ENCODE peak calls at places on chromosomes 3 and 15, in four cellular contexts. One of them, this sample, is unnamed.

GRCh38 chr3:181316481-181316880 is 326.9 kb upstream of the DNAJC19 start:
- DNase-seq in myocyte: peak
- DNase-seq in cardiac fibroblast: peak
- DNase-seq in Right ventricle myocardium superior: no peak
- DNase-seq in this sample: no peak

GRCh38 chr3:44104668-44105321 is 136.9 kb upstream of the TOPAZ1 start:
- DNase-seq in myocyte: peak
- DNase-seq in cardiac fibroblast: peak
- DNase-seq in Right ventricle myocardium superior: no peak
- DNase-seq in this sample: no peak

GRCh38 chr3:52231502-52232278 is 6.2 kb upstream of the TLR9 start:
- DNase-seq in myocyte: peak
- DNase-seq in cardiac fibroblast: peak
- DNase-seq in Right ventricle myocardium superior: peak
- DNase-seq in this sample: peak

GRCh38 chr3:144032531-144033234 is 61.1 kb downstream of the DIPK2A start:
- DNase-seq in myocyte: no peak
- DNase-seq in cardiac fibroblast: no peak
- DNase-seq in Right ventricle myocardium superior: no peak
- DNase-seq in this sample: no peak

GRCh38 chr3:122977645-122978466 is 49.7 kb downstream of the SEMA5B start:
- DNase-seq in myocyte: peak
- DNase-seq in cardiac fibroblast: peak
- DNase-seq in Right ventricle myocardium superior: peak
- DNase-seq in this sample: no peak

GRCh38 chr3:114435733-114436132 is 141.9 kb downstream of the TIGIT start:
- DNase-seq in myocyte: no peak
- DNase-seq in cardiac fibroblast: no peak
- DNase-seq in Right ventricle myocardium superior: no peak
- DNase-seq in this sample: no peak

GRCh38 chr3:81218023-81218422 is 543.4 kb downstream of the GBE1 start:
- DNase-seq in myocyte: no peak
- DNase-seq in cardiac fibroblast: peak
- DNase-seq in Right ventricle myocardium superior: no peak
- DNase-seq in this sample: no peak

GRCh38 chr3:134446800-134447199 is 39.0 kb downstream of the ANAPC13 start:
- DNase-seq in myocyte: peak
- DNase-seq in cardiac fibroblast: peak
- DNase-seq in Right ventricle myocardium superior: no peak
- DNase-seq in this sample: no peak

GRCh38 chr3:82672966-82673365 is 911.5 kb upstream of the GBE1 start:
- DNase-seq in myocyte: no peak
- DNase-seq in cardiac fibroblast: no peak
- DNase-seq in Right ventricle myocardium superior: no peak
- DNase-seq in this sample: no peak

GRCh38 chr15:46848704-46849103 is 868.6 kb upstream of the SEMA6D start:
- DNase-seq in myocyte: no peak
- DNase-seq in cardiac fibroblast: peak
- DNase-seq in Right ventricle myocardium superior: no peak
- DNase-seq in this sample: no peak

GRCh38 chr3:45689787-45690145 is 570 bp downstream of the SACM1L start:
- DNase-seq in myocyte: no peak
- DNase-seq in cardiac fibroblast: no peak
- DNase-seq in Right ventricle myocardium superior: no peak
- DNase-seq in this sample: no peak

GRCh38 chr3:174431717-174432116 is 427.4 kb upstream of the NAALADL2 start:
- DNase-seq in myocyte: peak
- DNase-seq in cardiac fibroblast: peak
- DNase-seq in Right ventricle myocardium superior: no peak
- DNase-seq in this sample: no peak

GRCh38 chr3:10299679-10300078 is 6.9 kb upstream of the GHRL start:
- DNase-seq in myocyte: no peak
- DNase-seq in cardiac fibroblast: no peak
- DNase-seq in Right ventricle myocardium superior: no peak
- DNase-seq in this sample: no peak

GRCh38 chr3:143783856-143784370 is 64.4 kb downstream of the SLC9A9 start:
- DNase-seq in myocyte: no peak
- DNase-seq in cardiac fibroblast: no peak
- DNase-seq in Right ventricle myocardium superior: no peak
- DNase-seq in this sample: no peak

GRCh38 chr3:71838406-71838805 is 53.5 kb upstream of the PROK2 start:
- DNase-seq in myocyte: no peak
- DNase-seq in cardiac fibroblast: no peak
- DNase-seq in Right ventricle myocardium superior: no peak
- DNase-seq in this sample: no peak

GRCh38 chr3:73625124-73625665 is 454 bp upstream of the PDZRN3 start:
- DNase-seq in myocyte: peak
- DNase-seq in cardiac fibroblast: peak
- DNase-seq in Right ventricle myocardium superior: peak
- DNase-seq in this sample: no peak

GRCh38 chr3:126216416-126216815 is 36.0 kb upstream of the ALDH1L1 start:
- DNase-seq in myocyte: peak
- DNase-seq in cardiac fibroblast: peak
- DNase-seq in Right ventricle myocardium superior: no peak
- DNase-seq in this sample: no peak

GRCh38 chr3:168794427-168794826 is 698.7 kb upstream of the GOLIM4 start:
- DNase-seq in myocyte: no peak
- DNase-seq in cardiac fibroblast: peak
- DNase-seq in Right ventricle myocardium superior: no peak
- DNase-seq in this sample: no peak

GRCh38 chr15:34679326-34679725 is 75.5 kb downstream of the GJD2 start:
- DNase-seq in myocyte: peak
- DNase-seq in cardiac fibroblast: peak
- DNase-seq in Right ventricle myocardium superior: no peak
- DNase-seq in this sample: no peak

GRCh38 chr3:66442254-66443249 is 58.3 kb downstream of the LRIG1 start:
- DNase-seq in myocyte: no peak
- DNase-seq in cardiac fibroblast: peak
- DNase-seq in Right ventricle myocardium superior: peak
- DNase-seq in this sample: peak

GRCh38 chr3:122102191-122102935 is 47.2 kb downstream of the CD86 start:
- DNase-seq in myocyte: no peak
- DNase-seq in cardiac fibroblast: no peak
- DNase-seq in Right ventricle myocardium superior: no peak
- DNase-seq in this sample: no peak

GRCh38 chr3:186075489-186075888 is 33.4 kb downstream of the ETV5 start:
- DNase-seq in myocyte: no peak
- DNase-seq in cardiac fibroblast: no peak
- DNase-seq in Right ventricle myocardium superior: no peak
- DNase-seq in this sample: no peak

GRCh38 chr3:186896875-186897274 is 33.5 kb upstream of the ST6GAL1 start:
- DNase-seq in myocyte: no peak
- DNase-seq in cardiac fibroblast: no peak
- DNase-seq in Right ventricle myocardium superior: no peak
- DNase-seq in this sample: no peak

GRCh38 chr3:129623447-129624118 is 17.1 kb upstream of the PLXND1 start:
- DNase-seq in myocyte: no peak
- DNase-seq in cardiac fibroblast: peak
- DNase-seq in Right ventricle myocardium superior: peak
- DNase-seq in this sample: peak

GRCh38 chr15:93974804-93975481 is 256.4 kb upstream of the MCTP2 start:
- DNase-seq in myocyte: no peak
- DNase-seq in cardiac fibroblast: peak
- DNase-seq in Right ventricle myocardium superior: no peak
- DNase-seq in this sample: no peak

GRCh38 chr15:69920232-69920631 is 177.5 kb downstream of the TLE3 start:
- DNase-seq in myocyte: no peak
- DNase-seq in cardiac fibroblast: no peak
- DNase-seq in Right ventricle myocardium superior: no peak
- DNase-seq in this sample: no peak

GRCh38 chr15:47961401-47962090 is 159.2 kb upstream of the SLC24A5 start:
- DNase-seq in myocyte: no peak
- DNase-seq in cardiac fibroblast: no peak
- DNase-seq in Right ventricle myocardium superior: no peak
- DNase-seq in this sample: peak

GRCh38 chr3:28110884-28111283 is 130.5 kb upstream of the CMC1 start:
- DNase-seq in myocyte: no peak
- DNase-seq in cardiac fibroblast: no peak
- DNase-seq in Right ventricle myocardium superior: no peak
- DNase-seq in this sample: no peak

This sample was measured in transverse colon.